ENCODE peak calls at places on chromosomes 6 and 20, in ten cellular contexts. One of them, this sample, is unnamed.

GRCh38 chr6:87553159-87553765 is 36.5 kb downstream of the RARS2 start:
- DNase-seq in choroid plexus epithelial cell: no peak
- DNase-seq in colonic mucosa: no peak
- DNase-seq in A549: no peak
- DNase-seq in fibroblast of pulmonary artery: no peak
- DNase-seq in astrocyte of the spinal cord: no peak
- DNase-seq in tibial nerve: no peak
- DNase-seq in coronary artery: no peak
- DNase-seq in MM.1S: no peak
- DNase-seq in neural progenitor cell: no peak
- DNase-seq in this sample: no peak

GRCh38 chr6:41451039-41451438 is 95.1 kb upstream of the FOXP4 start:
- DNase-seq in choroid plexus epithelial cell: no peak
- DNase-seq in colonic mucosa: peak; percentile 54
- DNase-seq in A549: peak; percentile 36
- DNase-seq in fibroblast of pulmonary artery: no peak
- DNase-seq in astrocyte of the spinal cord: no peak
- DNase-seq in tibial nerve: no peak
- DNase-seq in coronary artery: no peak
- DNase-seq in MM.1S: no peak
- DNase-seq in neural progenitor cell: peak; percentile 54
- DNase-seq in this sample: no peak

GRCh38 chr20:23118766-23119165 is 32.6 kb upstream of the CD93 start:
- DNase-seq in choroid plexus epithelial cell: no peak
- DNase-seq in colonic mucosa: no peak
- DNase-seq in A549: no peak
- DNase-seq in fibroblast of pulmonary artery: no peak
- DNase-seq in astrocyte of the spinal cord: no peak
- DNase-seq in tibial nerve: no peak
- DNase-seq in coronary artery: no peak
- DNase-seq in MM.1S: no peak
- DNase-seq in neural progenitor cell: no peak
- DNase-seq in this sample: no peak

GRCh38 chr20:4138056-4138455 is 122.7 kb upstream of the RNF24 start:
- DNase-seq in choroid plexus epithelial cell: no peak
- DNase-seq in colonic mucosa: no peak
- DNase-seq in A549: no peak
- DNase-seq in fibroblast of pulmonary artery: no peak
- DNase-seq in astrocyte of the spinal cord: no peak
- DNase-seq in tibial nerve: no peak
- DNase-seq in coronary artery: no peak
- DNase-seq in MM.1S: no peak
- DNase-seq in neural progenitor cell: no peak
- DNase-seq in this sample: no peak

GRCh38 chr6:116196841-116197240 is 57.0 kb downstream of the TSPYL4 start:
- DNase-seq in choroid plexus epithelial cell: no peak
- DNase-seq in colonic mucosa: no peak
- DNase-seq in A549: no peak
- DNase-seq in fibroblast of pulmonary artery: no peak
- DNase-seq in astrocyte of the spinal cord: no peak
- DNase-seq in tibial nerve: no peak
- DNase-seq in coronary artery: no peak
- DNase-seq in MM.1S: no peak
- DNase-seq in neural progenitor cell: no peak
- DNase-seq in this sample: no peak

GRCh38 chr6:43129434-43130194 is 41.5 kb upstream of the SRF start:
- DNase-seq in choroid plexus epithelial cell: peak; percentile 61
- DNase-seq in colonic mucosa: peak; percentile 46
- DNase-seq in A549: peak; percentile 26
- DNase-seq in fibroblast of pulmonary artery: peak; percentile 58
- DNase-seq in astrocyte of the spinal cord: no peak
- DNase-seq in tibial nerve: no peak
- DNase-seq in coronary artery: no peak
- DNase-seq in MM.1S: no peak
- DNase-seq in neural progenitor cell: peak; percentile 62
- DNase-seq in this sample: peak; percentile 58

GRCh38 chr6:137973201-137973600 is 106.1 kb downstream of the TNFAIP3 start:
- DNase-seq in choroid plexus epithelial cell: peak; percentile 75
- DNase-seq in colonic mucosa: no peak
- DNase-seq in A549: no peak
- DNase-seq in fibroblast of pulmonary artery: peak; percentile 68
- DNase-seq in astrocyte of the spinal cord: no peak
- DNase-seq in tibial nerve: no peak
- DNase-seq in coronary artery: no peak
- DNase-seq in MM.1S: no peak
- DNase-seq in neural progenitor cell: no peak
- DNase-seq in this sample: peak; percentile 94

GRCh38 chr6:24718449-24719124 is 367 bp downstream of the C6orf62 start:
- DNase-seq in choroid plexus epithelial cell: no peak
- DNase-seq in colonic mucosa: no peak
- DNase-seq in A549: no peak
- DNase-seq in fibroblast of pulmonary artery: no peak
- DNase-seq in astrocyte of the spinal cord: no peak
- DNase-seq in tibial nerve: no peak
- DNase-seq in coronary artery: no peak
- DNase-seq in MM.1S: no peak
- DNase-seq in neural progenitor cell: no peak
- DNase-seq in this sample: no peak

GRCh38 chr6:111555041-111555440 is 50.6 kb downstream of the TRAF3IP2 start:
- DNase-seq in choroid plexus epithelial cell: peak; percentile 31
- DNase-seq in colonic mucosa: no peak
- DNase-seq in A549: no peak
- DNase-seq in fibroblast of pulmonary artery: no peak
- DNase-seq in astrocyte of the spinal cord: peak; percentile 58
- DNase-seq in tibial nerve: peak; percentile 62
- DNase-seq in coronary artery: no peak
- DNase-seq in MM.1S: no peak
- DNase-seq in neural progenitor cell: no peak
- DNase-seq in this sample: peak; percentile 95

GRCh38 chr6:128950864-128951263 is 67.9 kb downstream of the LAMA2 start:
- DNase-seq in choroid plexus epithelial cell: no peak
- DNase-seq in colonic mucosa: no peak
- DNase-seq in A549: no peak
- DNase-seq in fibroblast of pulmonary artery: no peak
- DNase-seq in astrocyte of the spinal cord: no peak
- DNase-seq in tibial nerve: no peak
- DNase-seq in coronary artery: no peak
- DNase-seq in MM.1S: no peak
- DNase-seq in neural progenitor cell: no peak
- DNase-seq in this sample: no peak

GRCh38 chr20:33172781-33173180 is 4.8 kb downstream of the BPIFA2 start:
- DNase-seq in choroid plexus epithelial cell: peak; percentile 20
- DNase-seq in colonic mucosa: no peak
- DNase-seq in A549: peak; percentile 18
- DNase-seq in fibroblast of pulmonary artery: peak; percentile 13
- DNase-seq in astrocyte of the spinal cord: no peak
- DNase-seq in tibial nerve: no peak
- DNase-seq in coronary artery: no peak
- DNase-seq in MM.1S: no peak
- DNase-seq in neural progenitor cell: no peak
- DNase-seq in this sample: no peak

GRCh38 chr20:17498181-17498580 is 33.0 kb downstream of the BFSP1 start:
- DNase-seq in choroid plexus epithelial cell: no peak
- DNase-seq in colonic mucosa: no peak
- DNase-seq in A549: no peak
- DNase-seq in fibroblast of pulmonary artery: no peak
- DNase-seq in astrocyte of the spinal cord: no peak
- DNase-seq in tibial nerve: no peak
- DNase-seq in coronary artery: peak; percentile 55
- DNase-seq in MM.1S: no peak
- DNase-seq in neural progenitor cell: no peak
- DNase-seq in this sample: no peak

GRCh38 chr20:63130654-63131577 is 85.0 kb downstream of the YTHDF1 start:
- DNase-seq in choroid plexus epithelial cell: no peak
- DNase-seq in colonic mucosa: no peak
- DNase-seq in A549: no peak
- DNase-seq in fibroblast of pulmonary artery: no peak
- DNase-seq in astrocyte of the spinal cord: no peak
- DNase-seq in tibial nerve: no peak
- DNase-seq in coronary artery: no peak
- DNase-seq in MM.1S: no peak
- DNase-seq in neural progenitor cell: no peak
- DNase-seq in this sample: no peak

DNA sequence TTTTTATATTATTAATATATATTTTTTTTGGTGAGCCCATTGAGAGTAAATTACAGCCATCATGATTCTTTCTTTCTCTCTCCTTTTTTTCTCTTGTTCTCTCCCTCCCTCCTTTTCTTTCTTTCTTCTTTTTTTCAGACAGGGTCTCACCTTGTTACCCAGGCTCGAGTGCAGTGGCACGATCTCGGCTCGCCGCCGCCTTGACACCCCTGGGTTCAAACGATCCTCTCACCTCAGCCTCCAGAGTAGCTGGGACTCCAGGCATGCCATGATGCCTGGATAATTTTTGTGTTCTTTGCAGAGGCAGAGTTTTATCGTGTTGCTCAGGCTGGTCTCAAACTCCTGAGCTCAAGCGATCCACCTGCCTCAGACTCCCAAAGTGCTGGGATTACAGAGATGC is 1.6 kb downstream of the CCDC170 start:
- DNase-seq in choroid plexus epithelial cell: no peak
- DNase-seq in colonic mucosa: no peak
- DNase-seq in A549: no peak
- DNase-seq in fibroblast of pulmonary artery: no peak
- DNase-seq in astrocyte of the spinal cord: no peak
- DNase-seq in tibial nerve: no peak
- DNase-seq in coronary artery: no peak
- DNase-seq in MM.1S: no peak
- DNase-seq in neural progenitor cell: no peak
- DNase-seq in this sample: no peak
- H3K4me3 ChIP-seq in choroid plexus epithelial cell: no peak overlapping the region
- H3K4me3 ChIP-seq in colonic mucosa: no peak overlapping the region
- H3K4me3 ChIP-seq in A549: no peak overlapping the region
- H3K4me3 ChIP-seq in fibroblast of pulmonary artery: no peak overlapping the region
- H3K4me3 ChIP-seq in astrocyte of the spinal cord: no peak overlapping the region
- H3K4me3 ChIP-seq in tibial nerve: no peak overlapping the region
- H3K4me3 ChIP-seq in coronary artery: no peak overlapping the region
- H3K4me3 ChIP-seq in MM.1S: no peak overlapping the region
- H3K4me3 ChIP-seq in neural progenitor cell: no peak overlapping the region
- H3K4me3 ChIP-seq in this sample: no peak overlapping the region

DNA sequence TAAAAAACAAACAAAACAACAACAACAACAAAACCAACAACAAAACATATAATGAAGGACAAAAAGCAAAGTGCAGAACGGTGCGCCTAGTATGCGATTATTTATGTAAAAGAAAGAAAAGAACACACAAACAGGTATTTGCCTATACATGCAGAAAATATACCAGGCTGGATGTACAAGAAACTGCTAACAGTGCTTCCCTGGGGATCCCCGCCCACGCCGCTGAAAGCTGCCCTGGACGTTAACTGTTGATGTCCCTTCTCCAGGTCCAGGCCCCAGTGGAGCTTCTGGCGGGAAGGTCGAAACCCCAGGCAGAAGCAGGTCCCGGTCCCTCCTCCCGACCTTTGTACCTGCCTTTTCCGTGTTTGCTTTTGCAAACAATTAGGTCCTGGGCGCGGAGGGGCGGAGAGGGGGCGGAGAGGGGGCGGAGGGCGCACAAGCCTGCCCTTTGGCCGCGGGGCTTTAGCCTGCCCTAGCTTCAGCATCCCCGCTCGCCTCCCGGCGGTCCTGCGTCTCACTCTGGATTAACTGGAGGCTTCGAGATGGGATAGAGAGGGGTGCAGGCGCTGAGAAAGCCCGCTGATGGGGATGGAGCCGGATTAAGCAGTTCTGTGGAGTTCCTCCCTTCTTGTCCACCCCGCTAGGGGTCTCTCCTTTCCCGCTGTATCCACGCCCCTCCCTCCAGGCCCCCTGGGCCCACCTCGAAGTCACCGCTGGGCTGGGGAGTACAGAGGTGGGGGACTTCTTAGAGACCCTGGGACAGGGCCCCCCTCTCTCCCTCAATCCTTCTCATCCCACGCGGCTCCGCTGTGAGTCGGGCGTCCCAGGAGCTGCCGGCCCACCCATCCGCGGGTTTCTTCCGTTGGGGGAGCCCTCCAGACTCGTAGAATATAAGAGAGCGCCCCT is 8.2 kb upstream of the AHCY start:
- DNase-seq in choroid plexus epithelial cell: peak; percentile 32
- DNase-seq in colonic mucosa: peak; percentile 95
- DNase-seq in A549: peak; percentile 78
- DNase-seq in fibroblast of pulmonary artery: no peak
- DNase-seq in astrocyte of the spinal cord: no peak
- DNase-seq in tibial nerve: no peak
- DNase-seq in coronary artery: no peak
- DNase-seq in MM.1S: no peak
- DNase-seq in neural progenitor cell: peak; percentile 83
- DNase-seq in this sample: no peak
- TF ChIP-seq CTCF in choroid plexus epithelial cell: peak; percentile 51
- TF ChIP-seq CTCF in colonic mucosa: no peak
- TF ChIP-seq CTCF in A549: peak; percentile 31
- TF ChIP-seq CTCF in fibroblast of pulmonary artery: peak; percentile 18
- TF ChIP-seq CTCF in astrocyte of the spinal cord: peak; percentile 23
- TF ChIP-seq CTCF in tibial nerve: no peak
- TF ChIP-seq CTCF in coronary artery: no peak
- TF ChIP-seq CTCF in MM.1S: no peak
- TF ChIP-seq CTCF in neural progenitor cell: peak; percentile 30
- TF ChIP-seq CTCF in this sample: peak; percentile 42

DNA sequence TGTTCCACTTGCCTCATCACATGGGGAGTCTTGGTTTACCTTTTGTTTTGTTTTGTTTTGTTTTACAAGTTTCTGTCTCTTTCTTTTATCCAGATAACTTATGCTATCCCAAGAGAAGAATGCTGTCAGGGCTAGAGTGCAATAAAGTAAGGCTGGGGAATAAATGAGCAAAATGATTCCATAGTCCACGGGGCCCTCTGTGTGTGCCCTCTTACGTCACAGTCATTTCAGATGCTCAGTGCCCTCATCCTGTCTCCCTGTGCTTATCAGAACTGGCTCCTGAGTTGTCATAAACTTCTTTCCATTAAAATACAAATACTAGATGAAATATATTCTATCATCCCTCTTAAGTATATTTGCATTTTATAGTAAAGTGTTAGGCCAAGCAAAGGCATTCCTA is 30.8 kb upstream of the ENPP1 start:
- DNase-seq in choroid plexus epithelial cell: no peak
- DNase-seq in colonic mucosa: peak; percentile 35
- DNase-seq in A549: no peak
- DNase-seq in fibroblast of pulmonary artery: no peak
- DNase-seq in astrocyte of the spinal cord: no peak
- DNase-seq in tibial nerve: no peak
- DNase-seq in coronary artery: no peak
- DNase-seq in MM.1S: no peak
- DNase-seq in neural progenitor cell: no peak
- DNase-seq in this sample: no peak
- H3K4me3 ChIP-seq in choroid plexus epithelial cell: no peak overlapping the region
- H3K4me3 ChIP-seq in colonic mucosa: no peak overlapping the region
- H3K4me3 ChIP-seq in A549: no peak overlapping the region
- H3K4me3 ChIP-seq in fibroblast of pulmonary artery: no peak overlapping the region
- H3K4me3 ChIP-seq in astrocyte of the spinal cord: no peak overlapping the region
- H3K4me3 ChIP-seq in tibial nerve: no peak overlapping the region
- H3K4me3 ChIP-seq in coronary artery: no peak overlapping the region
- H3K4me3 ChIP-seq in MM.1S: no peak overlapping the region
- H3K4me3 ChIP-seq in neural progenitor cell: no peak overlapping the region
- H3K4me3 ChIP-seq in this sample: no peak overlapping the region

DNA sequence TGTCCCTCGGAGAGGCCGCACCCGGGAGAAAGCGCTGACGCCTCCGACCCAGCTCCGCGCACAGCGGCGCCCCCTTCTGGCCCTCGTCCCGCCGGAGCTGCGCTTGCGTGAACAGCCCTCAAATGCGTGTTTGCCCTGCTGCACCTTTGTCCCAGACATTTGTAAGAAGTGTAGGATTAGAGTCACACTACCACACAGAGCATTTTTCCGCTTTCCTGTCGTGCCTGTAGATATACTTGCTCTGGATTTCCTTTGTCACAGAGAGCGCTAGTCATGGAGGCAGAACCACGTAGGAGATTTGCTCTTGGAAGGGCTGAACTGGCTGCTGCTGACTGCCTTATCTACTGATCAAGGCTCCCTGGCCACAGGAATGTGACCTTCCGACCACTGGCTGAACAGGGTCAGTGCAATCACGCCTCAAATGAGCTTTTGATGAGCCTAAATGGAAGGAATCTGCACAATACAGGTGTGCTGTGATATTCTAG is 62.3 kb downstream of the PAX1 start:
- DNase-seq in choroid plexus epithelial cell: no peak
- DNase-seq in colonic mucosa: no peak
- DNase-seq in A549: peak; percentile 36
- DNase-seq in fibroblast of pulmonary artery: no peak
- DNase-seq in astrocyte of the spinal cord: no peak
- DNase-seq in tibial nerve: no peak
- DNase-seq in coronary artery: no peak
- DNase-seq in MM.1S: peak; percentile 64
- DNase-seq in neural progenitor cell: peak; percentile 81
- DNase-seq in this sample: no peak
- TF ChIP-seq CTCF in choroid plexus epithelial cell: no peak
- TF ChIP-seq CTCF in colonic mucosa: no peak
- TF ChIP-seq CTCF in A549: peak; percentile 31
- TF ChIP-seq CTCF in fibroblast of pulmonary artery: no peak
- TF ChIP-seq CTCF in astrocyte of the spinal cord: no peak
- TF ChIP-seq CTCF in tibial nerve: peak; percentile 13
- TF ChIP-seq CTCF in coronary artery: no peak
- TF ChIP-seq CTCF in MM.1S: peak; percentile 66
- TF ChIP-seq CTCF in neural progenitor cell: peak; percentile 93
- TF ChIP-seq CTCF in this sample: no peak

This sample was measured in fibroblast of the aortic adventitia.